ENCODE peak calls at places on chromosomes 5 and 9, in nine cellular contexts. T is globus pallidus; N is lower lobe of right lung; J is nephron progenitor cell; I is HS-5; C is HTR-8/SVneo; E is T-helper 17 cell; M is activated CD4-positive, alpha-beta memory T cell treated with anti-CD3 and anti-CD28 coated beads, Interleukin-2, amount 10 ng/mL, durations not matched to agents 7 days and 5 days; D is bronchial epithelial cell. Y is an unnamed sample.

GRCh38 chr5:127040779-127041520 is 10.6 kb upstream of the MARCHF3 start:
- DNase-seq in E (no peak), D (peak; percentile 96), T (no peak), J (no peak), C (no peak), M (no peak), N (no peak), I (no peak), Y (no peak)

GRCh38 chr5:119360905-119361605 is 5.2 kb downstream of the TNFAIP8 start:
- DNase-seq in J (no peak), T (no peak), N (no peak), E (no peak), M (no peak), D (peak; percentile 97), C (no peak), I (no peak), Y (no peak)

GRCh38 chr9:127078336-127078735 is 44.1 kb downstream of the ANGPTL2 start:
- DNase-seq in J (no peak), M (no peak), C (no peak), D (no peak), T (no peak), E (no peak), N (no peak), I (no peak), Y (no peak)

GRCh38 chr5:168131519-168131918 is 159.9 kb upstream of the WWC1 start:
- DNase-seq in M (no peak), T (no peak), N (no peak), J (no peak), E (no peak), D (no peak), C (no peak), I (no peak), Y (no peak)

GRCh38 chr9:137034039-137034708 is 2.3 kb upstream of the FUT7 start:
- DNase-seq in T (no peak), J (no peak), I (no peak), C (no peak), E (no peak), D (no peak), N (no peak), M (no peak), Y (no peak)

GRCh38 chr5:2992806-2993205 is 241.3 kb upstream of the IRX2 start:
- DNase-seq in N (no peak), E (no peak), J (no peak), M (no peak), T (no peak), I (no peak), D (no peak), C (no peak), Y (no peak)

GRCh38 chr5:57804500-57804899 is 321.9 kb upstream of the ACTBL2 start:
- DNase-seq in D (no peak), N (no peak), T (no peak), J (no peak), I (no peak), E (no peak), M (no peak), C (no peak), Y (no peak)

GRCh38 chr5:143837306-143837848 is 25.4 kb downstream of the HMHB1 start:
- DNase-seq in N (no peak), E (no peak), M (no peak), T (no peak), J (no peak), C (no peak), D (no peak), I (no peak), Y (no peak)

GRCh38 chr5:109413463-109413862 is 3.7 kb upstream of the PJA2 start:
- DNase-seq in I (no peak), N (no peak), T (peak; percentile 18), D (no peak), J (no peak), C (no peak), M (no peak), E (no peak), Y (no peak)

GRCh38 chr9:124337562-124337961 is 77.7 kb downstream of the PSMB7 start:
- DNase-seq in T (no peak), E (no peak), N (no peak), D (no peak), M (no peak), I (no peak), J (no peak), C (no peak), Y (no peak)

GRCh38 chr5:10310073-10310779 is 2.5 kb upstream of the CMBL start:
- DNase-seq in N (no peak), J (no peak), C (peak; percentile 91), T (no peak), I (peak; percentile 22), E (no peak), M (no peak), D (peak; percentile 91), Y (no peak)

GRCh38 chr9:6692891-6693361 is 47.4 kb upstream of the GLDC start:
- DNase-seq in I (no peak), T (no peak), J (no peak), M (no peak), E (no peak), D (no peak), C (no peak), N (no peak), Y (no peak)

GRCh38 chr9:12847591-12847990 is 72.8 kb downstream of the LURAP1L start:
- DNase-seq in M (no peak), C (no peak), T (no peak), E (no peak), J (no peak), I (no peak), N (no peak), D (no peak), Y (no peak)

GRCh38 chr9:1619915-1620705 is 395.0 kb upstream of the SMARCA2 start:
- DNase-seq in C (no peak), I (peak; percentile 15), D (peak; percentile 69), T (peak; percentile 36), N (no peak), J (no peak), M (no peak), E (no peak), Y (no peak)

GRCh38 chr9:72526901-72527800 is 5.7 kb downstream of the TMC1 start:
- DNase-seq in I (peak; percentile 56), T (peak; percentile 69), J (peak; percentile 47), E (peak; percentile 52), N (peak; percentile 78), C (peak; percentile 67), M (peak; percentile 78), D (peak; percentile 83), Y (peak; percentile 77)

GRCh38 chr5:29229461-29229860 is 1964.0 kb upstream of the CDH6 start:
- DNase-seq in I (no peak), T (no peak), M (no peak), J (no peak), C (no peak), N (no peak), D (no peak), E (no peak), Y (no peak)

GRCh38 chr5:113447651-113448050 is 12.9 kb upstream of the TSSK1B start:
- DNase-seq in E (no peak), I (no peak), C (peak; percentile 8), N (no peak), T (no peak), D (no peak), J (no peak), M (no peak), Y (no peak)

GRCh38 chr5:26518065-26518464 is 520.3 kb downstream of the CDH9 start:
- DNase-seq in J (no peak), E (no peak), C (no peak), T (no peak), N (no peak), M (no peak), D (no peak), I (no peak), Y (no peak)

GRCh38 chr5:153516503-153516902 is 26.0 kb downstream of the GRIA1 start:
- DNase-seq in I (no peak), N (no peak), D (no peak), E (no peak), M (no peak), T (no peak), J (no peak), C (no peak), Y (no peak)

GRCh38 chr9:88464851-88465250 is 70.1 kb upstream of the NXNL2 start:
- DNase-seq in M (no peak), C (no peak), I (no peak), N (no peak), E (no peak), T (no peak), J (no peak), D (peak; percentile 88), Y (no peak)

Y was measured in ascending aorta.